ENCODE peak calls at places on chromosomes 12 and 14, in five cellular contexts. K is fibroblast of the aortic adventitia, B is GM23338, L is HCT116, M is suprapubic skin. F is an unnamed sample.

GRCh38 chr12:101490286-101490920 is 15.3 kb downstream of the SPIC start:
- DNase-seq in L (peak), K (no peak), B (peak), M (no peak), F (no peak)

GRCh38 chr14:42683690-42684089 is 1077.0 kb downstream of the LRFN5 start:
- DNase-seq in B (no peak), K (peak), M (no peak), L (no peak), F (no peak)

GRCh38 chr12:113005759-113006158 is 27.4 kb downstream of the OAS2 start:
- DNase-seq in B (peak), M (peak), L (peak), K (peak), F (no peak)

GRCh38 chr14:24117179-24117578 is 2.4 kb upstream of the NRL start:
- DNase-seq in K (no peak), M (no peak), L (no peak), B (no peak), F (no peak)

GRCh38 chr14:65226824-65227604 is 124.7 kb upstream of the MAX start:
- DNase-seq in K (peak), M (no peak), L (no peak), B (no peak), F (no peak)

GRCh38 chr14:75578099-75578785 is at the start of gene FLVCR2:
- DNase-seq in L (no peak), B (peak), K (peak), M (peak), F (no peak)

GRCh38 chr12:117189725-117190209 is 503 bp downstream of the FBXO21 start:
- DNase-seq in L (no peak), M (peak), B (peak), K (peak), F (peak)

GRCh38 chr12:30997685-30998440 is 71.3 kb downstream of the TSPAN11 start:
- DNase-seq in M (no peak), K (no peak), B (no peak), L (no peak), F (peak)

GRCh38 chr12:108772896-108773797 is 41.8 kb upstream of the CORO1C start:
- DNase-seq in B (no peak), L (no peak), K (no peak), M (no peak), F (no peak)

GRCh38 chr14:76386922-76387782 is 11.2 kb downstream of the ESRRB start:
- DNase-seq in L (peak), M (no peak), B (peak), K (peak), F (peak)

GRCh38 chr12:62631531-62632520 is 165.2 kb downstream of the MON2 start:
- DNase-seq in M (peak), B (peak), L (no peak), K (peak), F (no peak)

GRCh38 chr12:4273651-4274395 is at the start of gene CCND2:
- DNase-seq in M (peak), B (peak), L (no peak), K (peak), F (no peak)

GRCh38 chr14:92959189-92959531 is 36.2 kb downstream of the CHGA start:
- DNase-seq in B (no peak), K (no peak), M (no peak), L (no peak), F (no peak)

GRCh38 chr12:3097836-3098235 is 20.7 kb downstream of the TSPAN9 start:
- DNase-seq in K (no peak), M (no peak), L (no peak), B (no peak), F (no peak)

GRCh38 chr12:115979351-115979750 is 298.1 kb downstream of the MED13L start:
- DNase-seq in L (no peak), M (no peak), K (peak), B (no peak), F (no peak)

GRCh38 chr14:55446833-55447232 is 6.4 kb upstream of the TBPL2 start:
- DNase-seq in M (no peak), L (peak), K (peak), B (no peak), F (no peak)

GRCh38 chr14:21184252-21184651 is 28.4 kb upstream of the OR5AU1 start:
- DNase-seq in B (no peak), L (no peak), M (no peak), K (no peak), F (no peak)

GRCh38 chr12:122965356-122965755 is 907 bp downstream of the ABCB9 start:
- DNase-seq in L (no peak), B (no peak), K (no peak), M (no peak), F (no peak)

GRCh38 chr14:50967104-50967503 is 22.8 kb upstream of the PYGL start:
- DNase-seq in K (peak), B (no peak), M (no peak), L (no peak), F (no peak)

DNA sequence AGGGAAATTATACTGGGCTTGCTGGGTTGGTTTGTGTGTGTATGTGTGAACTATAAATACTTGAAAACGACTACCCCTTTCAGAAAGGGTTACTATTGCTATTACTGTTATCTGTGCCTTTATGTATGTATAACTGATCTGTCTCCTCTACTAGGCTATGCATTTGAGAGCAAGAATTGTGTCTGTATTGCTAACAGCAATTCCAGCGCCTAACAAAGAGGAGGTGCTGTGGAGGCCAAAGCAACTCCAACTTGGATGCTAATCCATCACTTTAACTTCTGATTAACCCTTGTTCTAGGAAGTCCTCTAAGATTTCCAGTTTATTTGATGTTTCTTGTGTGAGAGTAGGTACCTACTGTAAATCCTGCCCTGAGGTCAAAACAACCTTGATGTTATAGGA is 313.9 kb downstream of the PCNX1 start:
- DNase-seq in M (no peak), K (no peak), B (no peak), L (no peak), F (no peak)
- TF ChIP-seq CTCF in M (no peak), K (no peak), B (peak), L (peak), F (peak)

GRCh38 chr12:28535216-28535615 is 345.0 kb downstream of the CCDC91 start:
- DNase-seq in B (no peak), L (no peak), M (no peak), K (peak), F (no peak)

GRCh38 chr12:28537474-28537873 is 347.2 kb downstream of the CCDC91 start:
- DNase-seq in L (no peak), K (peak), B (no peak), M (no peak), F (no peak)

GRCh38 chr12:28539691-28540323 is 349.6 kb downstream of the CCDC91 start:
- DNase-seq in K (no peak), B (no peak), M (no peak), L (no peak), F (no peak)

GRCh38 chr12:28540324-28540714 is 350.1 kb downstream of the CCDC91 start:
- DNase-seq in K (no peak), B (no peak), L (no peak), M (no peak), F (no peak)

DNA sequence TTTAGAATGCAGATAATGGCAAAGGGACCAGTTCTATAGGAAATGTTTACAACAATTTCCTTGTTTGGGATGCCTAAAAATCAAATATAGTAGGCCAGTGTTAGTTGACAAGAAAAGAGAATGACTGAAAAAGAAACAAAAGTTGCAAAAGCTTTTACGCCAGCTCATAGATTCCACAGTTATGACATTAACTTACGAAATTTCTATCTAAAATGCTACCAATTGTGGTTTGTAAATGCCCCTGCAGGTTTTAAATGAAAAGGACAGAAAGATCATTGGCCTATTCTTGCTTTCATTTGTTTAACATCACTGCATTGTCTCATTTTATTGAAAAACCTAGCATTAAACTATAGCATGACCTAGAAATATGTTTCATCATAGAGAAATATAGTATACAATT is 345.8 kb downstream of the CCDC91 start:
- DNase-seq in L (no peak), B (no peak), K (peak), M (no peak), F (no peak)
- TF ChIP-seq CTCF in L (no peak), B (no peak), K (peak), M (no peak), F (peak)

DNA sequence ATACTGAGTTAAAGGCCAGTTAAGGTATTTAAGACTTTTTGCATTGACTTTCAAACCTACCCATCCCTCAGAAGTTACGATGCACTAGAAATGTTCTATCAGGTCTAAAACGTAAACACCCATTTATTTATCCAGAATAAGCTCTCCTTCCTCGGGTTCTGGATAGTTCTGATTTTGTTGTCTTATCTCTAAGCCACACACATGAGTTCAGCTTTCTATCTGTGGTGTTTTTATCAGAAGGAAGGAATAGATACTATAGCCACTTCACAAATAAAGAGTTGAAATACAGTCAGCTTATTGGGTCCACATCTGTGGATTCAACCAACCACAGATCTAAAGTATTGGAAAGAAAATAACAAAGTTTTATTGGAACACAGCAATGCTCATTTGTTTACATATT is 5.4 kb downstream of the SFSWAP start:
- DNase-seq in M (no peak), K (no peak), L (no peak), B (no peak), F (no peak)
- TF ChIP-seq CTCF in M (no peak), K (no peak), L (no peak), B (no peak), F (no peak)

GRCh38 chr14:53473480-53473879 is 320.4 kb upstream of the DDHD1 start:
- DNase-seq in M (no peak), B (no peak), K (no peak), L (no peak), F (no peak)
- TF ChIP-seq CTCF in M (no peak), B (peak), K (no peak), L (no peak), F (no peak)

GRCh38 chr14:104133496-104133895 is 4.9 kb upstream of the KIF26A start:
- DNase-seq in M (peak), K (no peak), L (no peak), B (no peak), F (peak)

GRCh38 chr14:104135904-104136471 is 2.4 kb upstream of the KIF26A start:
- DNase-seq in M (no peak), L (no peak), K (no peak), B (no peak), F (peak)

GRCh38 chr14:104136472-104137296 is 1.7 kb upstream of the KIF26A start:
- DNase-seq in K (no peak), L (no peak), B (no peak), M (peak), F (peak)

GRCh38 chr14:104134061-104134965 is 4.1 kb upstream of the KIF26A start:
- DNase-seq in K (no peak), M (peak), B (no peak), L (no peak), F (peak)

GRCh38 chr14:104135121-104135903 is 3.1 kb upstream of the KIF26A start:
- DNase-seq in K (no peak), B (peak), M (peak), L (no peak), F (peak)
- TF ChIP-seq CTCF in K (no peak), B (peak), M (no peak), L (peak), F (peak)

GRCh38 chr12:56315626-56316473 is at the start of gene CNPY2:
- DNase-seq in M (peak), B (peak), L (peak), K (peak), F (peak)
- TF ChIP-seq CTCF in M (no peak), B (no peak), L (no peak), K (no peak), F (peak)

DNA sequence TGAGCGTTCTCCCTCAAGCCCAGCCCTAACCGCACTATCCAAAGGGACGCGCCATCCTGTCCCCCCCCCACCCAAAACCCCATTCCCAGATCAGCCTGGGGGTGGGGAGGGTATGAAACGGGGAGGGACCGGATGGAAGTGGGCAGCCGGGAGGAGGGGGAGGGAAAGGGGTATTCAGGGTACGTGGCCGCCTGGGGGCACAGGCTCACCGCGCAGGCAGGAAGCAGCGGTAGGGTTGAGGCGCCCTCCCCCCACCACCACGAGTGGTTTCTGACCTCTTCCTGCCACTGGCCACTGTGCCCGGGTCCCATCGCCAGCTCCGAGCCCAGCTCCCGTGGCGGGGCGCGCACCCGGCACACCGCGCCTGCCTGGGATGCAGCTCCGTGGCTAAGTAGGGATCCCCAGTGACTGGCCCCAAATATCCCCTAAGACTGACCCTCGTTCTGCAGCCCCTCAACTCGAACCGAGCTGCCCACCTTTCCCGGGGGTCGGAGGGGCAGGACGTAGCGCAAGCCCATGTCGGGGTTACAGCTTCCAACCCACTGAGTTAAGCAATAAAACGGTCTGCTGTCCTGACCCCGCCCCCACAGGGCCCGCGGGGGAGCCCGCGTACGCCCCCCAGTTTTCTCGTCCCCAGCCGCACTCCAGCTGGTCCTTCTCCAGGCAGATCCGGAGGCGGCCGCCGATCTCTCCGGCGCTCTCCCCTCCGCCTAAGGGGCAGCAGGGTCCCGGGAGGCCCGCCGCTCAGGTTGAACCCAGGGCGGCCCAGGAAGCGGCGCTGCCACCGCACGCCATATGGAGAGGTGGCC is 1.2 kb downstream of the ACTN1 start:
- DNase-seq in K (peak), M (no peak), L (no peak), B (peak), F (peak)
- TF ChIP-seq CTCF in K (peak), M (no peak), L (no peak), B (no peak), F (peak)

F was measured in chondrocyte.